ENCODE peak calls at places on chromosome X, in four cellular contexts. One of them, this sample, is unnamed.

GRCh38 chrX:94977562-94977961 is 1303.6 kb downstream of the FAM133A start:
- DNase-seq in tibial nerve: no peak
- DNase-seq in GM04503: no peak
- DNase-seq in Daoy: no peak
- DNase-seq in this sample: no peak

GRCh38 chrX:644304-645023 is 13.9 kb downstream of the SHOX start:
- DNase-seq in GM04503: no peak
- DNase-seq in Daoy: no peak
- DNase-seq in tibial nerve: no peak
- DNase-seq in this sample: no peak

GRCh38 chrX:55981603-55982002 is 250.6 kb upstream of the KLF8 start:
- DNase-seq in GM04503: no peak
- DNase-seq in Daoy: no peak
- DNase-seq in tibial nerve: no peak
- DNase-seq in this sample: no peak

GRCh38 chrX:48589482-48590162 is 7.7 kb upstream of the WDR13 start:
- DNase-seq in GM04503: no peak
- DNase-seq in tibial nerve: no peak
- DNase-seq in Daoy: no peak
- DNase-seq in this sample: no peak

GRCh38 chrX:43375146-43375545 is 281.0 kb upstream of the MAOA start:
- DNase-seq in GM04503: no peak
- DNase-seq in Daoy: no peak
- DNase-seq in tibial nerve: no peak
- DNase-seq in this sample: no peak

GRCh38 chrX:131812847-131813825 is 210.0 kb upstream of the STK26 start:
- DNase-seq in Daoy: peak
- DNase-seq in tibial nerve: no peak
- DNase-seq in GM04503: no peak
- DNase-seq in this sample: no peak

GRCh38 chrX:7996414-7996813 is 69.2 kb upstream of the PNPLA4 start:
- DNase-seq in GM04503: no peak
- DNase-seq in Daoy: no peak
- DNase-seq in tibial nerve: peak
- DNase-seq in this sample: peak

GRCh38 chrX:38652934-38653442 is 91.6 kb downstream of the TSPAN7 start:
- DNase-seq in GM04503: no peak
- DNase-seq in tibial nerve: no peak
- DNase-seq in Daoy: no peak
- DNase-seq in this sample: no peak

GRCh38 chrX:139423186-139423585 is 107.4 kb upstream of the F9 start:
- DNase-seq in GM04503: no peak
- DNase-seq in Daoy: no peak
- DNase-seq in tibial nerve: no peak
- DNase-seq in this sample: no peak

GRCh38 chrX:150767475-150768131 is 74.4 kb downstream of the MTMR1 start:
- DNase-seq in tibial nerve: no peak
- DNase-seq in Daoy: peak
- DNase-seq in GM04503: peak
- DNase-seq in this sample: no peak

GRCh38 chrX:83759872-83760271 is 101.1 kb upstream of the CYLC1 start:
- DNase-seq in GM04503: no peak
- DNase-seq in tibial nerve: no peak
- DNase-seq in Daoy: no peak
- DNase-seq in this sample: peak

GRCh38 chrX:13533726-13534125 is 35.7 kb upstream of the EGFL6 start:
- DNase-seq in Daoy: peak
- DNase-seq in tibial nerve: no peak
- DNase-seq in GM04503: peak
- DNase-seq in this sample: no peak